ENCODE peak calls at places on chromosomes 1 and 21, in six cellular contexts. Q is ascending aorta, S is A549, E is suprapubic skin, W is neural progenitor cell, H is HCT116. N is an unnamed sample.

GRCh38 chr1:1068374-1069060 is 5.6 kb downstream of the RNF223 start:
- DNase-seq in E (no peak), S (no peak), H (no peak), W (peak; percentile 52), Q (no peak), N (peak; percentile 89)

GRCh38 chr1:226779536-226779935 is 40.5 kb upstream of the ITPKB start:
- DNase-seq in Q (no peak), S (no peak), W (no peak), E (no peak), H (no peak), N (no peak)

GRCh38 chr1:92663769-92664168 is 121.1 kb downstream of the EVI5 start:
- DNase-seq in E (no peak), H (no peak), W (no peak), S (no peak), Q (no peak), N (no peak)

GRCh38 chr21:20647603-20648002 is 350.6 kb upstream of the NCAM2 start:
- DNase-seq in H (no peak), S (no peak), Q (no peak), W (no peak), E (no peak), N (no peak)

GRCh38 chr1:161013104-161013590 is 7.8 kb downstream of the F11R start:
- DNase-seq in S (no peak), E (no peak), Q (no peak), H (no peak), W (no peak), N (no peak)

GRCh38 chr21:27734146-27734545 is 767.3 kb upstream of the ADAMTS5 start:
- DNase-seq in E (no peak), S (no peak), H (no peak), W (no peak), Q (no peak), N (no peak)

GRCh38 chr1:12436817-12437599 is 181.0 kb downstream of the DHRS3 start:
- DNase-seq in H (no peak), W (no peak), E (no peak), Q (no peak), S (peak; percentile 54), N (no peak)

GRCh38 chr1:206453111-206453510 is 17.2 kb upstream of the IKBKE start:
- DNase-seq in E (no peak), S (no peak), H (no peak), Q (no peak), W (no peak), N (no peak)

GRCh38 chr1:160405331-160405877 is 5.0 kb downstream of the VANGL2 start:
- DNase-seq in S (no peak), H (no peak), E (no peak), W (no peak), Q (no peak), N (no peak)

GRCh38 chr1:115310821-115311220 is 27.2 kb downstream of the NGF start:
- DNase-seq in S (no peak), Q (no peak), W (no peak), E (no peak), H (no peak), N (no peak)

GRCh38 chr1:153616144-153616884 is at the start of gene S100A14:
- DNase-seq in Q (no peak), H (peak; percentile 59), S (no peak), E (peak; percentile 86), W (no peak), N (peak; percentile 94)

GRCh38 chr1:211133841-211134669 is at the start of gene KCNH1:
- DNase-seq in Q (peak; percentile 13), W (peak; percentile 96), H (peak; percentile 46), E (peak; percentile 70), S (peak; percentile 86), N (peak; percentile 91)

DNA sequence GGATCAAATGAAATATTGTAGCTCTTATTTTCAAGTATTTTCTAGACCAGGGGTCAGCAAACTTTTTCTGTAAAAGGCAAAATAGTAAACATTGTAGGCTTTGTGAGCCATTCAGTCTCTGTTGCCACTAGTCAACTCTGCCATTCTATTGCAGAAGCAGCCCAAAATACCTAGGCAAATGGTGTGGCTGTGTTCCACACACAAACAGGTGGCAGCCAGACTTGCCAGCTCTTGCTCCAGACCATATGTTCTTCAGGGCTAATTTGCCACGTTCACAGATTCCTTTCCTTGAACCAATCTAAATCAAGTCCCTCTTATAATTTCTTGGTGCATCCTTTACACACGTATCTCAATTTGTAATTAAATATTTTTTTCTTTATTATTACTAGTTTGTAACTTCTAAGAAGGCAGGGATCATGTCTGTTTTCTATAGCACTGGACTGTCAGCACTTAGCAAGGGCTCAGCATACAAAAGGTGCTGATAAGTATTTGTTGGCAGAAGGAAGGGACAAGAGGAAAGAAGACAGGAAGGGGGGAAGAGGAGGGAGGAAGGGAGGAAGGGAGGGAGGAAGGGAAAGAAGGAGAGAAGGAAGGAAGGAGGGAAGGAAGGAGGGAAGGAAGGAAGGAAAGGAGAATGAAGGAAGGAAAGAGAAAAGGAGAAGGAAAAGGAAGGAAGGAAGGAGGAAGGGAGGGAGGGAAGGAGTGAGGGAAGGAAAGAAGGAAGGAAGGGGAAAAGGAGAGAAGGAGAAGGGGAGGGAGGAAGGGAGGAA is 106.5 kb upstream of the EDEM3 start:
- DNase-seq in Q (no peak), S (no peak), E (no peak), W (no peak), H (no peak), N (no peak)
- H3K27ac ChIP-seq in Q (peak overlapping the region; percentile 29), S (no peak overlapping the region), E (no peak overlapping the region), W (no peak overlapping the region), H (no peak overlapping the region), N (no peak overlapping the region)

GRCh38 chr21:41897047-41897669 is 18.0 kb upstream of the PRDM15 start:
- DNase-seq in W (no peak), E (no peak), S (no peak), H (no peak), Q (no peak), N (no peak)

GRCh38 chr21:41894922-41895557 is 15.9 kb upstream of the PRDM15 start:
- DNase-seq in S (no peak), Q (no peak), H (no peak), W (no peak), E (no peak), N (no peak)

GRCh38 chr21:41894511-41894910 is 15.4 kb upstream of the PRDM15 start:
- DNase-seq in E (no peak), W (no peak), Q (no peak), H (no peak), S (no peak), N (peak; percentile 22)

GRCh38 chr21:41897690-41898089 is 18.5 kb upstream of the PRDM15 start:
- DNase-seq in W (peak; percentile 62), H (no peak), E (no peak), Q (no peak), S (no peak), N (peak; percentile 45)

DNA sequence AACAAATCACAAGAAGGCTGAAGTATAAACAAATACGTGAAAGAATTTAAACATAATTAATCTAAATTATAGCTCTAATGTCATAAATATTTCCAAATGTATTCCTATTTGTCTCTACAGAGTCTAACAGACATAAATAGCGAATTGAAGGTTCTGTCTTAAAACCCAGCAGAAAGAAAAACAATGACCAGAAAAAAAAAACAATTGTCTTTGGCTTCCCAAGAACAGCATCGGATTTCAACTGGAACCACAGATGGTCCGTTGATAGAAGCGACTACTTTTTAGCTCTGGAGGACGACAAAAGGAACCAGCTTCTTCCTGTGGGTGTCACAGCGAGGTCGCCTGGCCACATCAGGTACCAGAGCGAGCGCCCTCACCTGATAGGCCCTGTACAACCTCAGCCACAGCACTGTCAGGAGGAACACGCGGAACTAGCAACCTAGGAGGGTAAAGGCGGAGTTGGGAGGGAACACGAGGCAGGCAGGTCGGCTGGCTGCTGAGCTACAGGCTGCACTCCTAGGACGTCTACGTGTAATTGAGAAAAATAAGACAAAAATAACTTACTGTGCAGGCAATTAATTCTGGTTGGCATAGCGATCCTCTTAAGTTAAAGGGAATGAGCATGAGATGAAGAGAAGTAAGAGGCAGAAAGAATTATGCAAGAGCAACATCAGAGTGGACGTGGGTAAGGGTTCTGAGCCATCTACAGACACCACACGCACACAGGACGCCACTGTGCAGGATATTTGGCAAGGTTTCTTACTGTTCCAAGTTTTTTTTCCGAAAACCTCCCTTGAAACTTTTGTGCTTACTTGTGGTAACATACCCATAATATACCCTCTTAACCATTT is 16.7 kb upstream of the PRDM15 start:
- DNase-seq in E (no peak), Q (no peak), H (no peak), S (no peak), W (no peak), N (no peak)
- TF ChIP-seq CTCF in E (no peak), Q (no peak), H (no peak), S (no peak), W (no peak), N (no peak)

DNA sequence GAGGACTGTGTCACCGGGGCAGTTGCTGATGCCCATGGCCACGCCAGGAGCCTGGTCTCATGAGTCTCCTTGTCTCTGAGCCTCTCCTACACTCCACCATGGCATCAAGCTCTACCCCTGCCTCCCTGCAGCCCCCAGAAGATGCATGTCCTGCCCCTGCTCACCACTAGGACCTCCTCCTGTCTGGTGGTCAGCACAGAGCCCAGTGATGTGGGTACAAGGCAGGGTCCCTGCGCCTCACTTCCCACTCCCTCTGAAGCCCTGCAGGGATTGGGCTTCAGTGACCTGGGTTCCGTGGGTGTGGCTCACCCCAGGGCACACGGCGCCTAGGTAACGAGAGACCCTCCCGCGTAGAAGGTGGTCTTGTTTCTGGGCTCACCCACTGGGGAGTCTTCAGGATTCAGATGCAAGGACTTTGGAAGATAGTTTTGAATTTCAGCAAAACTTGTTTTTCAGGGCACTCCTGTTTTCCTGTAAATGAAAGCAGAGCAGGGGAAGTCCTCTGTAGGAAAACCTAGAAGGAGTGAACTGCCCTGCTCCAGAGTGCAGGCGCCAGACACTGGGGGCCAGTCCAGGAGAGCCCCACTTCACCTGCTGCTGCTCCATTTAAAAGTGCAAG is 2.8 kb downstream of the COL18A1 start:
- DNase-seq in W (no peak), Q (no peak), H (no peak), S (no peak), E (no peak), N (peak; percentile 61)
- H3K4me1 ChIP-seq in W (peaks cover 45% of the 10 kb centered on the region), Q (peaks cover 41% of the 10 kb centered on the region), H (peaks cover 33% of the 10 kb centered on the region), S (peaks cover 36% of the 10 kb centered on the region), E (peaks cover 77% of the 10 kb centered on the region), N (peaks cover 44% of the 10 kb centered on the region)

GRCh38 chr1:39194398-39195051 is 10.0 kb upstream of the MACF1 start:
- DNase-seq in H (no peak), W (no peak), S (no peak), Q (no peak), E (no peak), N (no peak)
- H3K27ac ChIP-seq in H (peak overlapping the region; percentile 97), W (peak overlapping the region; percentile 41), S (peak overlapping the region; percentile 94), Q (peak overlapping the region; percentile 95), E (no peak overlapping the region), N (peak overlapping the region; percentile 82)

GRCh38 chr1:182784556-182785171 is 4.9 kb upstream of the NPL start:
- DNase-seq in S (peak; percentile 44), E (no peak), Q (no peak), W (peak; percentile 72), H (peak; percentile 28), N (no peak)

GRCh38 chr1:182783068-182783467 is 6.5 kb upstream of the NPL start:
- DNase-seq in W (peak; percentile 56), Q (no peak), H (no peak), S (no peak), E (no peak), N (no peak)

GRCh38 chr1:182779530-182779929 is 10.0 kb upstream of the NPL start:
- DNase-seq in E (no peak), S (no peak), H (no peak), Q (no peak), W (no peak), N (no peak)

GRCh38 chr1:182781849-182782586 is 7.6 kb upstream of the NPL start:
- DNase-seq in W (peak; percentile 78), Q (peak; percentile 14), S (peak; percentile 47), H (peak; percentile 48), E (peak; percentile 73), N (peak; percentile 77)

GRCh38 chr1:182782587-182782913 is 7.0 kb upstream of the NPL start:
- DNase-seq in S (no peak), Q (no peak), H (no peak), E (no peak), W (no peak), N (no peak)
- TF ChIP-seq CTCF in S (no peak), Q (no peak), H (no peak), E (no peak), W (no peak), N (no peak)

N was measured in kidney.